ENCODE peak calls at places on chromosomes 13 and 19, in seven cellular contexts. T, P, M, D, I, F and B are unnamed samples.

GRCh38 chr19:6811906-6812305 is 39.4 kb downstream of the VAV1 start:
- DNase-seq in T (no peak), P (no peak), M (no peak), D (no peak), I (no peak), F (no peak), B (peak; percentile 31)

GRCh38 chr19:42081584-42082258 is 5.8 kb downstream of the ZNF574 start:
- DNase-seq in T (no peak), P (no peak), M (no peak), D (no peak), I (no peak), F (no peak), B (peak; percentile 57)

GRCh38 chr19:4059931-4060620 is 6.6 kb downstream of the ZBTB7A start:
- DNase-seq in T (no peak), P (no peak), M (no peak), D (peak; percentile 69), I (no peak), F (no peak), B (no peak)

GRCh38 chr13:98393873-98394272 is 183.0 kb downstream of the STK24 start:
- DNase-seq in T (no peak), P (no peak), M (no peak), D (no peak), I (no peak), F (no peak), B (no peak)

GRCh38 chr13:21478881-21479808 is 20.0 kb upstream of the ZDHHC20 start:
- DNase-seq in T (no peak), P (peak; percentile 80), M (no peak), D (no peak), I (peak; percentile 58), F (no peak), B (peak; percentile 72)

GRCh38 chr19:8902520-8902919 is 70.3 kb downstream of the MBD3L1 start:
- DNase-seq in T (no peak), P (no peak), M (no peak), D (no peak), I (no peak), F (no peak), B (no peak)

GRCh38 chr13:73059460-73060250 is 850 bp downstream of the KLF5 start:
- DNase-seq in T (peak; percentile 57), P (peak; percentile 87), M (peak; percentile 63), D (peak; percentile 73), I (no peak), F (no peak), B (peak; percentile 52)

GRCh38 chr13:108376308-108376707 is 106.8 kb downstream of the TNFSF13B start:
- DNase-seq in T (no peak), P (no peak), M (no peak), D (no peak), I (no peak), F (no peak), B (no peak)

GRCh38 chr13:78816592-78816991 is 157.6 kb upstream of the OBI1 start:
- DNase-seq in T (no peak), P (no peak), M (no peak), D (no peak), I (no peak), F (no peak), B (no peak)

GRCh38 chr13:107466326-107466725 is 749.0 kb downstream of the LIG4 start:
- DNase-seq in T (no peak), P (no peak), M (no peak), D (no peak), I (no peak), F (no peak), B (no peak)

GRCh38 chr19:32928806-32929205 is 43.0 kb downstream of the CEP89 start:
- DNase-seq in T (no peak), P (no peak), M (no peak), D (no peak), I (no peak), F (no peak), B (peak; percentile 35)

GRCh38 chr13:29441301-29441700 is 154.2 kb downstream of the SLC7A1 start:
- DNase-seq in T (no peak), P (no peak), M (no peak), D (no peak), I (no peak), F (no peak), B (no peak)

GRCh38 chr13:29448124-29448685 is 147.3 kb downstream of the SLC7A1 start:
- DNase-seq in T (no peak), P (no peak), M (no peak), D (no peak), I (no peak), F (no peak), B (no peak)

GRCh38 chr13:29449726-29450125 is 145.8 kb downstream of the SLC7A1 start:
- DNase-seq in T (no peak), P (no peak), M (no peak), D (no peak), I (no peak), F (no peak), B (no peak)

GRCh38 chr13:29446016-29446415 is 149.5 kb downstream of the SLC7A1 start:
- DNase-seq in T (no peak), P (no peak), M (no peak), D (no peak), I (no peak), F (no peak), B (no peak)
- H3K4me1 ChIP-seq in T (no peaks in the 10 kb centered on the region), P (no peaks in the 10 kb centered on the region), M (no peaks in the 10 kb centered on the region), D (no peaks in the 10 kb centered on the region), I (no peaks in the 10 kb centered on the region), F (no peaks in the 10 kb centered on the region), B (no peaks in the 10 kb centered on the region)

GRCh38 chr19:15265849-15266248 is 33.6 kb upstream of the EPHX3 start:
- DNase-seq in T (peak; percentile 94), P (no peak), M (peak; percentile 56), D (peak; percentile 83), I (no peak), F (no peak), B (no peak)
- H3K4me1 ChIP-seq in T (no peaks in the 10 kb centered on the region), P (no peaks in the 10 kb centered on the region), M (peaks cover 23% of the 10 kb centered on the region), D (peaks cover 2% of the 10 kb centered on the region), I (no peaks in the 10 kb centered on the region), F (no peaks in the 10 kb centered on the region), B (peaks cover 38% of the 10 kb centered on the region)

GRCh38 chr13:66207610-66208009 is 1022.5 kb downstream of the PCDH9 start:
- DNase-seq in T (no peak), P (no peak), M (no peak), D (no peak), I (no peak), F (no peak), B (no peak)
- H3K4me1 ChIP-seq in T (no peaks in the 10 kb centered on the region), P (no peaks in the 10 kb centered on the region), M (no peaks in the 10 kb centered on the region), D (no peaks in the 10 kb centered on the region), I (no peaks in the 10 kb centered on the region), F (no peaks in the 10 kb centered on the region), B (no peaks in the 10 kb centered on the region)

DNA sequence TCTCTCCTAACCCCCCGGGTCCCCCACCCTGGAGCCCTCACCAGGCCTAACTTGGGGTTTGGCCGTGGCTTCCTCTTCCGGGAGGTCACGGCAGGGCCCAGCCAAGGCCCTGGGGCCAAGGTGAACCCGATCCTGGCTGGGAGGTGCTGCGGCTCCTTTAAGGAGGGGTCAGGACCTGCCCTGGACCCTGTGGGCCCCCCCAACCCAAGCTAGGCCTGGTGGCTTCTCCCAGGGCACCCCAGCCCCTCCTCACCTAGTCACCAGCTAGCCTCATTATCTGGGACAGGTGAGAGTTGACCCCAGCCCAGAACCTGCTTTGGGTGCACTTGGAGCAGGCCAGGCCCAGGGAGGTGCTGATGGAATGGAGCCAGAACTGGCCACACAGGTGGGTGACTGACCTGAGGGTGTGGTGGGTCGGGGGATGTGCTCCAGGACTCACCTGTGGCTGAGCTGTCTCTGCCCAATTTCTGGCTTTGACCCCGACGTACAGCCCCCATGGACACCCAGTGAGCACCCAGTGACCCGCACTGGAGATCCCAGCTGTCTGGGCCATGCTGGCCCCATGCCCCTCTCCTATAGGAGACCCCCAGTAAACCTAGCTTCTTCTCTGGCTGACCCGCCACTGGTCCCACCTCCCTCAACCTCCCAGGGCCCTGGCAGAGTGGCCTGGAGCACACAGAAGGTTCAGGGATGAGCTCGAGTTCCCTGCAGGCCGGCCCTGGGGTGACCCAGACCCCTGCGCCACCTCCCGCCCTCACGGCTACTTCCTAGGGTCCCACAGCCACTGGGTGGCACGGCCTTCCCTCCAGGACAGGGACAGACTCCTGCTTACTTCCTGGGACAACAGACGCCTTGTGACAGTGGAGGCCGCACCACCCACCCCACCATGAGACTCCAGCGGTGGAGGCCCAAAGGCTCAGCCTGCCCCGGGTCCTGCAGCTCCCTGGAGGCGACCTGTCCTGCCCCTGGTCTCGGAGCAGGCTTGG is 6.7 kb upstream of the MKNK2 start:
- DNase-seq in T (no peak), P (no peak), M (no peak), D (no peak), I (no peak), F (no peak), B (no peak)
- H3K4me1 ChIP-seq in T (no peaks in the 10 kb centered on the region), P (peaks cover 33% of the 10 kb centered on the region), M (peaks cover 23% of the 10 kb centered on the region), D (no peaks in the 10 kb centered on the region), I (peaks cover 64% of the 10 kb centered on the region), F (peaks cover 17% of the 10 kb centered on the region), B (peaks cover 81% of the 10 kb centered on the region)

GRCh38 chr13:49446473-49446872 is 2.4 kb downstream of the SETDB2 start:
- DNase-seq in T (no peak), P (no peak), M (no peak), D (no peak), I (no peak), F (no peak), B (no peak)
- H3K4me1 ChIP-seq in T (no peaks in the 10 kb centered on the region), P (no peaks in the 10 kb centered on the region), M (no peaks in the 10 kb centered on the region), D (no peaks in the 10 kb centered on the region), I (peaks cover 22% of the 10 kb centered on the region), F (no peaks in the 10 kb centered on the region), B (peaks cover 44% of the 10 kb centered on the region)

DNA sequence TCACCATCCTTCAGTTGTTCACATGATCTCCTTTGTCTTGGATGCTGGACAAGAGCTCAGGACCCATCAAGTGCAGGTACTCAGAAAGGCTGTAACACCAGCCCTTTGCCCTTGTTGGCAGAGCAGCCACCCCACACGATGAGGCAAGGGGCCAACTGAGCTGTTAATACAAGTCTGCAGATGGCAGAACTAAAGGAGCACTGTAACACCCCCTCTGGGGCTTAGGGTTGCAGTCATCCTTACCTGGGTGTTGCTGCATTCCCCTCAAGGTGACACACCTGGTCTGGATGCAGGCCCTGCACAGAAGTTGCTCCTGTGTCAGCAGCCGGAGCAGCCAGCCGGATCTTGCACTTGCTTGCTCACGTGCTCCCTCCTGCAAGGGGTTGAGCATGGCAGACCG is 52.0 kb downstream of the STARD13 start:
- DNase-seq in T (no peak), P (no peak), M (no peak), D (peak; percentile 74), I (no peak), F (no peak), B (no peak)
- H3K4me1 ChIP-seq in T (peaks cover 4% of the 10 kb centered on the region), P (peaks cover 14% of the 10 kb centered on the region), M (no peaks in the 10 kb centered on the region), D (peaks cover 2% of the 10 kb centered on the region), I (peaks cover 4% of the 10 kb centered on the region), F (peaks cover 4% of the 10 kb centered on the region), B (peaks cover 53% of the 10 kb centered on the region)

DNA sequence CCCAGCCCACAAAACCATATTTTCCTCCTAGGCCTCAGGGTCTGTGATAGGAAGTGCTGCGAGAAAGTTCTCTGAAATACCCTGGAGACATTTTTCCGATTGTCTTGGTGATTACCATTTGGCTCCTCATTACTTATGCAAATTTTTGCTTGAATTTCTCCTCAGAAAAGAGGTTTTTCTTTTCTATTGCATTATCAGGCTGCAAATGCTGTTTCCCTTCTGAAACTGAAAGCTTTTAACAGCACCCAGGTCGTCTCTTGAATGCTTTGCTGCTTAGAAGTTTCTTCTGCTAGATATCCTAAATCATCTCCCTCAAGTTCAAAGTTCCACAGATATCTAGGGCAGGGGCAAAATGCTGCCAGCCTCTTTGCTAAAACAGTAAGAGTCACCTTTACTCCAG is 434.2 kb downstream of the PCDH20 start:
- DNase-seq in T (no peak), P (no peak), M (no peak), D (no peak), I (no peak), F (no peak), B (no peak)
- H3K4me1 ChIP-seq in T (no peaks in the 10 kb centered on the region), P (no peaks in the 10 kb centered on the region), M (no peaks in the 10 kb centered on the region), D (no peaks in the 10 kb centered on the region), I (no peaks in the 10 kb centered on the region), F (no peaks in the 10 kb centered on the region), B (no peaks in the 10 kb centered on the region)